ENCODE peak calls at places on chromosomes 2 and 18, in six cellular contexts. T is IMR-90, P is H9, F is neuronal stem cell, G is mesenchymal stem cell, U is H1. R is an unnamed sample.

GRCh38 chr2:37686792-37687595 is 15.6 kb upstream of the CDC42EP3 start:
- DNase-seq in T (no peak), F (no peak), P (no peak), G (no peak), U (no peak), R (no peak)

GRCh38 chr18:1846640-1847039 is 724.7 kb downstream of the METTL4 start:
- DNase-seq in G (no peak), T (no peak), F (no peak), P (no peak), U (no peak), R (no peak)

GRCh38 chr2:152175012-152175367 is 573 bp downstream of the STAM2 start:
- DNase-seq in F (no peak), G (no peak), P (no peak), U (no peak), T (no peak), R (no peak)

GRCh38 chr2:52181080-52181479 is 1149.1 kb upstream of the NRXN1 start:
- DNase-seq in U (no peak), P (no peak), G (no peak), F (no peak), T (no peak), R (no peak)

GRCh38 chr2:101516833-101517690 is 42.1 kb upstream of the RFX8 start:
- DNase-seq in U (no peak), F (no peak), G (peak), P (no peak), T (peak), R (no peak)

GRCh38 chr2:100104718-100105677 is 37.4 kb downstream of the AFF3 start:
- DNase-seq in G (peak), P (peak), T (peak), F (peak), U (no peak), R (peak)

GRCh38 chr2:225399509-225399908 is at the start of gene NYAP2:
- DNase-seq in T (no peak), F (no peak), P (no peak), G (no peak), U (no peak), R (no peak)

GRCh38 chr2:6103949-6104348 is 411.8 kb downstream of the SOX11 start:
- DNase-seq in U (no peak), F (no peak), T (no peak), P (peak), G (no peak), R (peak)

GRCh38 chr18:57523171-57523956 is 63.1 kb downstream of the FECH start:
- DNase-seq in T (no peak), F (no peak), U (no peak), G (no peak), P (no peak), R (no peak)

GRCh38 chr18:78965917-78966878 is 13.4 kb upstream of the SALL3 start:
- DNase-seq in F (no peak), P (peak), U (no peak), G (no peak), T (no peak), R (no peak)

GRCh38 chr18:78965260-78965659 is 14.4 kb upstream of the SALL3 start:
- DNase-seq in U (no peak), T (no peak), F (no peak), P (peak), G (no peak), R (no peak)

GRCh38 chr18:78960709-78961108 is 18.9 kb upstream of the SALL3 start:
- DNase-seq in F (no peak), G (no peak), P (no peak), T (no peak), U (no peak), R (no peak)

GRCh38 chr18:78957140-78957539 is 22.5 kb upstream of the SALL3 start:
- DNase-seq in P (no peak), G (no peak), T (no peak), F (no peak), U (no peak), R (no peak)

DNA sequence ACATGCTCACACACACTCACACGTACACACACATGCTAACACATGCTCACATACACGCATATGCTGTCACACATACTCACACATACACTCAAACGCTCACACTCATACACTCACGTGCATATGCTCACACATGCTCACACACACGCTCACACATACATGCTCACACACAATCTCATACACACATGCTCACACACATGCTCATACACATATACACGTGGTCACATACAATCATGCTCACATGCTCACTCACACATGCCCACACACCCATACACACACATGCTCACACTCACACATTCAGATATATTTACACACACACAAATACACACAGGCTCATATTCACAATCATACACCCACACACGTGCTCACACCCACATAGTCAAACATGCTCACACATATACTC is 17.5 kb upstream of the SALL3 start:
- DNase-seq in U (no peak), F (no peak), T (no peak), G (no peak), P (no peak), R (no peak)
- H3K23ac ChIP-seq in U (peak), F (no peak), T (no peak), G (no peak), P (no peak), R (no peak)

GRCh38 chr18:78477840-78478239 is 501.8 kb upstream of the SALL3 start:
- DNase-seq in P (no peak), G (no peak), T (no peak), U (no peak), F (no peak), R (no peak)
- H2BK5ac ChIP-seq in P (no peak), G (no peak), T (no peak), U (no peak), F (no peak), R (no peak)

GRCh38 chr2:207276858-207277257 is 111.1 kb upstream of the KLF7 start:
- DNase-seq in P (no peak), T (no peak), F (no peak), U (no peak), G (no peak), R (no peak)
- H3K23ac ChIP-seq in P (no peak), T (no peak), F (no peak), U (no peak), G (no peak), R (no peak)

DNA sequence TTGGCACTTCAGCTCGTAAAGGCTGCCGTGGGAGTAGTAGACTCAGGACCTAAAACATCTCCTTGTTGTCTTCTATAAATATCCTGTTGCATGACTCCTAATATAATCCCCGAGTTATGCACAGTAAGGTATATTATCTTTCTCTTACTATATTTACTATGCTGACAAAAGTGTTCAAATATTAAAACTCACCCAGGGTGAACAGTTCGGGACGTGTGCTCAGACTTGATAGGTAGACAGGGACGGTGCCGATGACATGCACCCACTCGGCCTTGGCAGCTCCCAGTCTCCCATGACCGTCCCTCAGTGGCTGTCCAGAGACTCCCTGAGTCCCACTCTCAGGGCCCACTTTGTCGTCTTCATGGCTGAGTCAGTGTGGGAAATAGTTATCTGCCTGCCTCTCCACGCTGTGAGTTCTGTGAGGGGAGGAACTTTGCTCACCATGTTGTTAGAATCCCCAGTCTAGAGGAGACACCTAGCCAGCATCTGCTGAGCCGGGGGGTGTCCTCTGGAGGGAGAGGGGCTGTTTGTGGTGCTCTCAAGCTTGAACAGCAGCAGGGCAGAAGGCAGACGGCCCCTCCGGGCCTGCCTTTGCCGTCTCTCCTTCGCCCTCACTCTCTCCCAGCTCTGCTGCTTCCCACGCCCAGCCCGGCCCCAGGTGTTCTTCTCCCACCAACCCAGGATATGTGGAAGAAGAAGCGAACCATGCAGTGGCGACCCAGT is 75.0 kb downstream of the DGKD start:
- DNase-seq in P (no peak), G (no peak), T (no peak), U (no peak), F (no peak), R (no peak)
- H2BK5ac ChIP-seq in P (no peak), G (no peak), T (peak), U (no peak), F (no peak), R (no peak)

R was measured in mesendoderm.